ENCODE peak calls at places on chromosomes 3 and 15, in eight cellular contexts. One of them, this sample, is unnamed.

GRCh38 chr3:48188266-48189201 is at the start of gene CDC25A:
- DNase-seq in PC-3: peak; percentile 99
- DNase-seq in neural progenitor cell: peak; percentile 99
- DNase-seq in HCT116: peak; percentile 98
- DNase-seq in MM.1S: peak; percentile 99
- DNase-seq in hepatocyte: peak; percentile 99
- DNase-seq in GM23338: peak; percentile 99
- DNase-seq in SK-N-SH: peak; percentile 96
- DNase-seq in this sample: peak; percentile 100

GRCh38 chr15:98981851-98982722 is 25.5 kb downstream of the PGPEP1L start:
- DNase-seq in SK-N-SH: no peak
- DNase-seq in HCT116: no peak
- DNase-seq in GM23338: no peak
- DNase-seq in MM.1S: no peak
- DNase-seq in neural progenitor cell: no peak
- DNase-seq in hepatocyte: no peak
- DNase-seq in PC-3: no peak
- DNase-seq in this sample: no peak

GRCh38 chr3:150149651-150150051 is 179.0 kb upstream of the PFN2 start:
- DNase-seq in HCT116: no peak
- DNase-seq in MM.1S: no peak
- DNase-seq in PC-3: peak; percentile 94
- DNase-seq in GM23338: no peak
- DNase-seq in SK-N-SH: no peak
- DNase-seq in neural progenitor cell: no peak
- DNase-seq in hepatocyte: peak; percentile 14
- DNase-seq in this sample: no peak

GRCh38 chr15:99911824-99912223 is 178.6 kb upstream of the LYSMD4 start:
- DNase-seq in HCT116: no peak
- DNase-seq in neural progenitor cell: no peak
- DNase-seq in MM.1S: no peak
- DNase-seq in hepatocyte: no peak
- DNase-seq in SK-N-SH: no peak
- DNase-seq in PC-3: no peak
- DNase-seq in GM23338: no peak
- DNase-seq in this sample: no peak

GRCh38 chr3:16101295-16102186 is 72.9 kb upstream of the GALNT15 start:
- DNase-seq in neural progenitor cell: no peak
- DNase-seq in hepatocyte: peak; percentile 77
- DNase-seq in MM.1S: no peak
- DNase-seq in HCT116: peak; percentile 97
- DNase-seq in SK-N-SH: no peak
- DNase-seq in PC-3: peak; percentile 98
- DNase-seq in GM23338: no peak
- DNase-seq in this sample: no peak

GRCh38 chr3:34268032-34268760 is 469.8 kb downstream of the PDCD6IP start:
- DNase-seq in MM.1S: no peak
- DNase-seq in neural progenitor cell: no peak
- DNase-seq in SK-N-SH: no peak
- DNase-seq in HCT116: no peak
- DNase-seq in hepatocyte: peak; percentile 26
- DNase-seq in GM23338: no peak
- DNase-seq in PC-3: no peak
- DNase-seq in this sample: no peak

GRCh38 chr3:180528843-180529242 is 73.1 kb upstream of the TTC14 start:
- DNase-seq in hepatocyte: no peak
- DNase-seq in GM23338: no peak
- DNase-seq in neural progenitor cell: no peak
- DNase-seq in MM.1S: no peak
- DNase-seq in PC-3: no peak
- DNase-seq in SK-N-SH: no peak
- DNase-seq in HCT116: no peak
- DNase-seq in this sample: no peak

GRCh38 chr15:52071570-52071969 is 41.0 kb downstream of the BCL2L10 start:
- DNase-seq in HCT116: no peak
- DNase-seq in neural progenitor cell: no peak
- DNase-seq in MM.1S: no peak
- DNase-seq in hepatocyte: peak; percentile 72
- DNase-seq in SK-N-SH: no peak
- DNase-seq in GM23338: no peak
- DNase-seq in PC-3: peak; percentile 26
- DNase-seq in this sample: no peak

GRCh38 chr3:197752107-197752506 is 2.4 kb downstream of the FYTTD1 start:
- DNase-seq in HCT116: no peak
- DNase-seq in SK-N-SH: no peak
- DNase-seq in MM.1S: no peak
- DNase-seq in hepatocyte: no peak
- DNase-seq in GM23338: no peak
- DNase-seq in PC-3: no peak
- DNase-seq in neural progenitor cell: no peak
- DNase-seq in this sample: no peak

GRCh38 chr15:89167267-89168176 is 53.9 kb downstream of the RLBP1 start:
- DNase-seq in MM.1S: peak; percentile 80
- DNase-seq in neural progenitor cell: no peak
- DNase-seq in PC-3: peak; percentile 93
- DNase-seq in SK-N-SH: no peak
- DNase-seq in hepatocyte: peak; percentile 31
- DNase-seq in HCT116: peak; percentile 91
- DNase-seq in GM23338: no peak
- DNase-seq in this sample: no peak

GRCh38 chr3:168511428-168512014 is 415.8 kb upstream of the GOLIM4 start:
- DNase-seq in GM23338: peak; percentile 44
- DNase-seq in PC-3: peak; percentile 50
- DNase-seq in hepatocyte: peak; percentile 30
- DNase-seq in HCT116: no peak
- DNase-seq in SK-N-SH: peak; percentile 12
- DNase-seq in neural progenitor cell: no peak
- DNase-seq in MM.1S: peak; percentile 19
- DNase-seq in this sample: peak; percentile 0

GRCh38 chr15:78565951-78566774 is 843 bp downstream of the CHRNA5 start:
- DNase-seq in neural progenitor cell: peak; percentile 53
- DNase-seq in SK-N-SH: peak; percentile 58
- DNase-seq in GM23338: peak; percentile 59
- DNase-seq in HCT116: no peak
- DNase-seq in MM.1S: peak; percentile 39
- DNase-seq in hepatocyte: peak; percentile 9
- DNase-seq in PC-3: peak; percentile 56
- DNase-seq in this sample: no peak

GRCh38 chr3:161069441-161070251 is 35.5 kb downstream of the B3GALNT1 start:
- DNase-seq in hepatocyte: no peak
- DNase-seq in PC-3: peak; percentile 97
- DNase-seq in GM23338: no peak
- DNase-seq in SK-N-SH: no peak
- DNase-seq in HCT116: no peak
- DNase-seq in neural progenitor cell: no peak
- DNase-seq in MM.1S: peak; percentile 25
- DNase-seq in this sample: peak; percentile 87

GRCh38 chr15:57662091-57662744 is 44.3 kb upstream of the POLR2M start:
- DNase-seq in PC-3: peak; percentile 16
- DNase-seq in hepatocyte: no peak
- DNase-seq in MM.1S: no peak
- DNase-seq in GM23338: no peak
- DNase-seq in neural progenitor cell: no peak
- DNase-seq in HCT116: no peak
- DNase-seq in SK-N-SH: no peak
- DNase-seq in this sample: no peak

GRCh38 chr15:101049856-101050646 is 130.9 kb downstream of the LRRK1 start:
- DNase-seq in neural progenitor cell: no peak
- DNase-seq in PC-3: no peak
- DNase-seq in hepatocyte: peak; percentile 4
- DNase-seq in SK-N-SH: peak; percentile 50
- DNase-seq in MM.1S: no peak
- DNase-seq in GM23338: no peak
- DNase-seq in HCT116: no peak
- DNase-seq in this sample: no peak

GRCh38 chr3:183591881-183592521 is 36.5 kb upstream of the KLHL6 start:
- DNase-seq in HCT116: peak; percentile 4
- DNase-seq in SK-N-SH: no peak
- DNase-seq in PC-3: peak; percentile 29
- DNase-seq in neural progenitor cell: no peak
- DNase-seq in MM.1S: peak; percentile 38
- DNase-seq in GM23338: peak; percentile 58
- DNase-seq in hepatocyte: no peak
- DNase-seq in this sample: peak; percentile 95

GRCh38 chr15:70245932-70246622 is 148.4 kb upstream of the TLE3 start:
- DNase-seq in hepatocyte: no peak
- DNase-seq in PC-3: peak; percentile 71
- DNase-seq in neural progenitor cell: no peak
- DNase-seq in GM23338: no peak
- DNase-seq in SK-N-SH: no peak
- DNase-seq in HCT116: peak; percentile 35
- DNase-seq in MM.1S: no peak
- DNase-seq in this sample: no peak

GRCh38 chr3:147423601-147424324 is 14.6 kb downstream of the ZIC1 start:
- DNase-seq in hepatocyte: no peak
- DNase-seq in GM23338: peak; percentile 49
- DNase-seq in SK-N-SH: no peak
- DNase-seq in PC-3: no peak
- DNase-seq in HCT116: no peak
- DNase-seq in MM.1S: no peak
- DNase-seq in neural progenitor cell: peak; percentile 59
- DNase-seq in this sample: no peak

GRCh38 chr3:128431803-128432300 is 34.8 kb downstream of the DNAJB8 start:
- DNase-seq in GM23338: peak; percentile 32
- DNase-seq in SK-N-SH: no peak
- DNase-seq in hepatocyte: no peak
- DNase-seq in neural progenitor cell: no peak
- DNase-seq in HCT116: no peak
- DNase-seq in MM.1S: no peak
- DNase-seq in PC-3: no peak
- DNase-seq in this sample: no peak

GRCh38 chr3:63242124-63242523 is 36.0 kb upstream of the SYNPR start:
- DNase-seq in GM23338: no peak
- DNase-seq in hepatocyte: no peak
- DNase-seq in MM.1S: no peak
- DNase-seq in HCT116: no peak
- DNase-seq in SK-N-SH: no peak
- DNase-seq in PC-3: no peak
- DNase-seq in neural progenitor cell: no peak
- DNase-seq in this sample: no peak

GRCh38 chr15:98896002-98896721 is 111.4 kb downstream of the PGPEP1L start:
- DNase-seq in hepatocyte: no peak
- DNase-seq in neural progenitor cell: no peak
- DNase-seq in SK-N-SH: no peak
- DNase-seq in MM.1S: no peak
- DNase-seq in HCT116: no peak
- DNase-seq in PC-3: peak; percentile 49
- DNase-seq in GM23338: no peak
- DNase-seq in this sample: no peak

GRCh38 chr15:75843618-75844610 is 667 bp downstream of the UBE2Q2 start:
- DNase-seq in MM.1S: peak; percentile 48
- DNase-seq in hepatocyte: peak; percentile 77
- DNase-seq in PC-3: peak; percentile 44
- DNase-seq in HCT116: no peak
- DNase-seq in neural progenitor cell: peak; percentile 74
- DNase-seq in SK-N-SH: peak; percentile 88
- DNase-seq in GM23338: peak; percentile 58
- DNase-seq in this sample: peak; percentile 64

GRCh38 chr15:27509014-27509413 is 538.0 kb downstream of the GABRG3 start:
- DNase-seq in HCT116: no peak
- DNase-seq in GM23338: peak; percentile 35
- DNase-seq in SK-N-SH: no peak
- DNase-seq in MM.1S: no peak
- DNase-seq in PC-3: no peak
- DNase-seq in hepatocyte: no peak
- DNase-seq in neural progenitor cell: no peak
- DNase-seq in this sample: no peak

GRCh38 chr15:27512281-27513001 is 541.5 kb downstream of the GABRG3 start:
- DNase-seq in hepatocyte: no peak
- DNase-seq in HCT116: no peak
- DNase-seq in SK-N-SH: no peak
- DNase-seq in MM.1S: no peak
- DNase-seq in PC-3: no peak
- DNase-seq in neural progenitor cell: no peak
- DNase-seq in GM23338: no peak
- DNase-seq in this sample: no peak

GRCh38 chr15:27514526-27514925 is 543.5 kb downstream of the GABRG3 start:
- DNase-seq in HCT116: no peak
- DNase-seq in GM23338: no peak
- DNase-seq in neural progenitor cell: no peak
- DNase-seq in MM.1S: no peak
- DNase-seq in SK-N-SH: no peak
- DNase-seq in hepatocyte: no peak
- DNase-seq in PC-3: peak; percentile 28
- DNase-seq in this sample: no peak
- TF ChIP-seq CTCF in HCT116: no peak
- TF ChIP-seq CTCF in GM23338: no peak
- TF ChIP-seq CTCF in neural progenitor cell: no peak
- TF ChIP-seq CTCF in MM.1S: no peak
- TF ChIP-seq CTCF in SK-N-SH: no peak
- TF ChIP-seq CTCF in hepatocyte: no peak
- TF ChIP-seq CTCF in PC-3: no peak
- TF ChIP-seq CTCF in this sample: no peak

DNA sequence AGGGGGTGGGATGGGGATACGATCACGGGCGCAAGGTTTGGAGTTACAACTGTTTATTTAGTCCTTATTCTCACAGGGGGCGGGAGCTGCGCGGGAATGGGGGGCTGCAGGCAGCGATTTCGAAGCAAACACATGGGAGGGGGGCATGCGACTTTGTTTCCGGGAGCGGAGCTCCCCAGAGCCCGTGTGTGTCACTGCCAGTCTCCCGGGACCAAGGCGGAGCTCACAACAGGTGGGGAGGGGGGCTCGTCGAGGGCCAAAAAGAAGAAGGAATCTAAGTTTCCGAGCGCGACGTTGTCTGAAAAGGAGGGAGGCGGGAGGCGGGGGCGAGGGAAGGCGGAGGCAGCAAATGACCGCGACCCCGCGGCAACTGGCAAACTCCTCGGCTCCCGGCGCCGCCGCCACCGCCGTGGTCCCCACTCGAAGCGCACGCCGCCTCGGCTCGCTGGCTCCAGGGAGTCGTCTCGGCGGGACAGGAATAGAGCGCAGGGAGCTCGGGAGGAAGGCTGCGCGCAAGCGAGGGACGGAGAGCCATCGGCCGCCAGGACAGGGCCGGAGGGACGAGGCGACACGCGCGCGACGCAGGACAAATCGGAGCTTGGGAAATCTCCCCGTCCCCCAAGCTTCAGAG is 1.4 kb downstream of the FOXP1 start:
- DNase-seq in GM23338: peak; percentile 88
- DNase-seq in hepatocyte: peak; percentile 65
- DNase-seq in neural progenitor cell: peak; percentile 81
- DNase-seq in MM.1S: no peak
- DNase-seq in SK-N-SH: peak; percentile 68
- DNase-seq in PC-3: peak; percentile 48
- DNase-seq in HCT116: no peak
- DNase-seq in this sample: peak; percentile 91
- TF ChIP-seq EZH2phosphoT487 in GM23338: no peak
- TF ChIP-seq EZH2phosphoT487 in hepatocyte: no peak
- TF ChIP-seq EZH2phosphoT487 in neural progenitor cell: no peak
- TF ChIP-seq EZH2phosphoT487 in MM.1S: no peak
- TF ChIP-seq EZH2phosphoT487 in SK-N-SH: no peak
- TF ChIP-seq EZH2phosphoT487 in PC-3: no peak
- TF ChIP-seq EZH2phosphoT487 in HCT116: no peak
- TF ChIP-seq EZH2phosphoT487 in this sample: no peak

GRCh38 chr3:10274601-10275000 is 18.1 kb downstream of the GHRL start:
- DNase-seq in MM.1S: peak; percentile 13
- DNase-seq in hepatocyte: no peak
- DNase-seq in HCT116: no peak
- DNase-seq in PC-3: no peak
- DNase-seq in SK-N-SH: no peak
- DNase-seq in neural progenitor cell: no peak
- DNase-seq in GM23338: no peak
- DNase-seq in this sample: peak; percentile 18
- TF ChIP-seq CTCF in MM.1S: no peak
- TF ChIP-seq CTCF in hepatocyte: no peak
- TF ChIP-seq CTCF in HCT116: no peak
- TF ChIP-seq CTCF in PC-3: no peak
- TF ChIP-seq CTCF in SK-N-SH: no peak
- TF ChIP-seq CTCF in neural progenitor cell: no peak
- TF ChIP-seq CTCF in GM23338: no peak
- TF ChIP-seq CTCF in this sample: no peak

GRCh38 chr3:42906085-42906904 is at the start of gene ZNF662:
- DNase-seq in HCT116: no peak
- DNase-seq in neural progenitor cell: no peak
- DNase-seq in hepatocyte: no peak
- DNase-seq in MM.1S: no peak
- DNase-seq in SK-N-SH: peak; percentile 88
- DNase-seq in PC-3: no peak
- DNase-seq in GM23338: peak; percentile 27
- DNase-seq in this sample: no peak
- TF ChIP-seq EZH2phosphoT487 in HCT116: no peak
- TF ChIP-seq EZH2phosphoT487 in neural progenitor cell: no peak
- TF ChIP-seq EZH2phosphoT487 in hepatocyte: no peak
- TF ChIP-seq EZH2phosphoT487 in MM.1S: no peak
- TF ChIP-seq EZH2phosphoT487 in SK-N-SH: no peak
- TF ChIP-seq EZH2phosphoT487 in PC-3: no peak
- TF ChIP-seq EZH2phosphoT487 in GM23338: no peak
- TF ChIP-seq EZH2phosphoT487 in this sample: no peak

This sample was measured in OCI-LY7.